ENCODE peak calls at places on chromosomes 13 and 19, in eight cellular contexts. D, S, R, Q, T, J, A and N are unnamed samples.
A peak's percentile ranks its signal among the peaks of the same experiment; 100 is the strongest.

GRCh38 chr13:114065141-114065925 is 67.1 kb downstream of the RASA3 start:
- DNase-seq in D (peak; percentile 92), S (peak; percentile 63), R (peak; percentile 83), Q (peak; percentile 98), T (peak; percentile 93), J (peak; percentile 95), A (peak; percentile 82), N (no peak)

GRCh38 chr13:24128962-24129361 is 31.6 kb upstream of the SPATA13 start:
- DNase-seq in D (no peak), S (no peak), R (no peak), Q (no peak), T (no peak), J (no peak), A (no peak), N (no peak)

GRCh38 chr13:40508112-40508511 is 158.3 kb downstream of the FOXO1 start:
- DNase-seq in D (peak; percentile 63), S (no peak), R (no peak), Q (no peak), T (no peak), J (no peak), A (no peak), N (no peak)

GRCh38 chr19:18304496-18305312 is 18.2 kb downstream of the LSM4 start:
- DNase-seq in D (peak; percentile 46), S (peak; percentile 76), R (peak; percentile 78), Q (peak; percentile 83), T (peak; percentile 94), J (peak; percentile 34), A (peak; percentile 89), N (no peak)

GRCh38 chr13:24043590-24044350 is 116.8 kb upstream of the SPATA13 start:
- DNase-seq in D (no peak), S (no peak), R (no peak), Q (no peak), T (no peak), J (no peak), A (no peak), N (no peak)

GRCh38 chr19:38910488-38910887 is 1.5 kb downstream of the CCER2 start:
- DNase-seq in D (no peak), S (no peak), R (no peak), Q (no peak), T (no peak), J (no peak), A (no peak), N (no peak)

GRCh38 chr13:101382086-101382485 is 34.2 kb downstream of the NALCN start:
- DNase-seq in D (no peak), S (no peak), R (no peak), Q (no peak), T (no peak), J (no peak), A (no peak), N (no peak)

GRCh38 chr19:47107201-47107952 is 6.2 kb downstream of the ZC3H4 start:
- DNase-seq in D (peak; percentile 53), S (no peak), R (no peak), Q (peak; percentile 45), T (no peak), J (peak; percentile 78), A (no peak), N (no peak)

GRCh38 chr19:50567052-50567841 is 988 bp downstream of the LRRC4B start:
- DNase-seq in D (no peak), S (peak; percentile 83), R (no peak), Q (no peak), T (no peak), J (no peak), A (no peak), N (no peak)

GRCh38 chr19:31491246-31491645 is 142.0 kb upstream of the TSHZ3 start:
- DNase-seq in D (no peak), S (no peak), R (no peak), Q (no peak), T (no peak), J (no peak), A (no peak), N (peak; percentile 2)

GRCh38 chr13:84645196-84646071 is 763.2 kb upstream of the SLITRK1 start:
- DNase-seq in D (peak; percentile 59), S (no peak), R (no peak), Q (peak; percentile 71), T (no peak), J (no peak), A (no peak), N (no peak)

GRCh38 chr19:56092685-56093631 is 28.1 kb downstream of the ZNF787 start:
- DNase-seq in D (no peak), S (no peak), R (no peak), Q (no peak), T (peak; percentile 22), J (no peak), A (no peak), N (no peak)

GRCh38 chr13:98889419-98890079 is 88.3 kb downstream of the DOCK9 start:
- DNase-seq in D (peak; percentile 61), S (no peak), R (no peak), Q (no peak), T (no peak), J (peak; percentile 62), A (no peak), N (no peak)

GRCh38 chr13:105213512-105213911 is 1322.0 kb downstream of the EFNB2 start:
- DNase-seq in D (peak; percentile 69), S (peak; percentile 13), R (no peak), Q (no peak), T (no peak), J (no peak), A (no peak), N (no peak)

GRCh38 chr13:20232556-20233277 is 598 bp upstream of the GJB6 start:
- DNase-seq in D (no peak), S (no peak), R (no peak), Q (no peak), T (no peak), J (no peak), A (no peak), N (no peak)

GRCh38 chr13:20227288-20227687 is 4.8 kb downstream of the GJB6 start:
- DNase-seq in D (no peak), S (no peak), R (no peak), Q (no peak), T (no peak), J (no peak), A (no peak), N (no peak)

GRCh38 chr13:20227730-20228129 is 4.4 kb downstream of the GJB6 start:
- DNase-seq in D (no peak), S (no peak), R (no peak), Q (no peak), T (no peak), J (no peak), A (no peak), N (no peak)

GRCh38 chr13:20230913-20231838 is 943 bp downstream of the GJB6 start:
- DNase-seq in D (no peak), S (peak; percentile 17), R (no peak), Q (no peak), T (no peak), J (no peak), A (no peak), N (no peak)

DNA sequence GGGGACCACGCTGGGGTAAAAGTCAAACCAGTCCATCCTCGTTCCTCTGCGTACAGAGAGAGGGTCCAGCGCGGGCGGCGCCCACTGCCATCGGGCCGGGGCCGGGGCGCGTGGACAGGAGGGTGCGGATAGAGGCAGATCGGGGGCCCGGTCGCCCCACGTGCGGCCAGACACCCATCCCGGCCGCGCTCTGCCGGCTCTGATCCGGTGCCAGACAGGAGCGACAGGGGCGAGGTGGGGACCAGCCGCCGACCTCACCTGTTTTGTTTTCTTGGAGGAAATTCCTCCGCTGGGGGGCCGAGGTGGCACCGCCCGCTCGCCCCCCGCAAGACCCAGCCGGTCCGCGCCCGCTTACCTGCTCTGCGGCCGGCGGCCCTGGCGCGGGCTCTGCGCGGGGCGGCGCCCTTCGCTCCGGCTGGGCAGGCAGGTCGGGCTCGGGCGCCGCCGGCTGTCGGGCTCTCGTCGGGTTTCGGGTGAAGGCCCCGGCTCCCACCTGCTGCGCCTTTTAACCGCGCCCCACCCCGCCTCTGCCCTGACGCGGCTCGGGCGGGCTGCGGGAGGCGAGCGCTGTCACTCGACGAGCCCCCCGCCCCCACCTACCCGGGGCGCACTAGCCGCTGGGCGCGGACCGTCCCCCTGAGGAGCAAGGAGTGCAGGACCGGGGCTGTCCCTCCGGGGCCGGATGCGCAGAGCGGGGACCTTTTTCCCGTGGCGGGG is at the start of gene GJB6:
- DNase-seq in D (peak; percentile 13), S (peak; percentile 82), R (no peak), Q (no peak), T (no peak), J (no peak), A (no peak), N (no peak)
- TF ChIP-seq CTCF in D (peak; percentile 27), S (peak; percentile 8), R (no peak), Q (no peak), T (no peak), J (no peak), A (no peak), N (no peak)

DNA sequence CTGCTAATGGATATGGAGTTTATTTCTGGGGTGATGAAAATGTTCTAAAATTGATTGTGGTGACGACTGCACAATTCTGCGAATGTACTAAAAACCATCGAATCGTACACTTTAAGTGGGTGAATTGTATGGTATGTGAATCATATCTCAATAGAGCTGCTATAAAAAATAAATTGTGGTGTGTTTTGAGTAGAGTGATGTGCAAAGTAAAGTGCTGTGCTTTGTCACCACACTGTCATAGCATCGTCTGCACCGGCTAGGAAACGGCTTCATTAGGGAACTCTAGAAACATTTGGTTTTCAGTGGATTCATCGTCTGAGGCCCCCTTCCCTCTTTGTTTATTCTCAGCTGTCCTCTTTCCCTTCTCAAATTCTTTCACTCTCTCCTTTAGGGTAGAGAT is 239.7 kb downstream of the DCLK1 start:
- DNase-seq in D (no peak), S (no peak), R (peak; percentile 11), Q (peak; percentile 7), T (no peak), J (no peak), A (no peak), N (no peak)
- TF ChIP-seq CTCF in D (no peak), S (no peak), R (no peak), Q (no peak), T (no peak), J (no peak), A (no peak), N (no peak)

DNA sequence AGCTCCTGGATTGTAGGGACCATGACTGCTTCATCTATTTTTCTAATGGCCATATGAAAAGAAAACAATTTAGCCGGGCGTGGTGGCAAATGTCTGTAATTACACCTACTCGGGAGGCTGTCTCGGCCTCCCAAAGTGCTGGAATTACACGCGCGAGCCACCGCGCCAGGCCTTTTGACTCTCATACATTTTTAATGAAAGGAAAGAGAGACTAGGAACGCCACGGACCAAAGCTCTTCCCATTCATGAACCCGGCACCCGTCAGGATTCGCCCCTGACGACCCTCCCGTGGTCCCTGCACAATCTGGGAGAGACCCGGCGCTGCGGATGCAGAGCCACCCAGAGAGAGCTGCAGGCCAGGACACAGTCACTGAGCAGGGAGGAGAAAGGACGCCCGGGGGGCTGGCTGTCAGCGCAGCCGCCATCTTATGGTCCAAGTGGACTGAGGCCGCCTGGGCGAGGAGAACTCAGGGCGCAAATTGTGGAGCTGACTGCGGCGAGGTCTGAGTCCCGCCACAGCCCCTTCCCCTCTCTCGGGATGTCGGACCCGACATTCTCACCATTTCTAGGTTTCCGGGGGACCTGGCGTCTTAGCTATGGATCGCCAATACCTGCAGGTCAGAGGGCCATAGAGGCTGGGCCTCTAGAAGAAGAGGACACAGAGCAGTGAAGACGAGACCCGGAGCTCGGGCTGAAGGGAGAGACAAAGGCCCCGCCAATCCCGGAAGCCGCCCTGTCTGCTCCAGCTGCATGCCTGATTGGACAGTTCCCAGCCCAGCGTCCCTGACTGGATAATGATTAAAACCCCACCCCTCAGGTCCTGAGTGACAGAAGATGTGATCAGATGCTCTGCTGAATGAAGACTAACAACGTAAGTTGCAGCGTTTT is at the start of gene ZNF681:
- DNase-seq in D (peak; percentile 79), S (peak; percentile 93), R (peak; percentile 91), Q (peak; percentile 83), T (peak; percentile 90), J (peak; percentile 90), A (peak; percentile 84), N (peak; percentile 84)
- TF ChIP-seq CTCF in D (no peak), S (no peak), R (no peak), Q (no peak), T (no peak), J (no peak), A (no peak), N (peak; percentile 67)

GRCh38 chr19:45767881-45768643 is 990 bp downstream of the SIX5 start:
- DNase-seq in D (peak; percentile 40), S (peak; percentile 83), R (peak; percentile 66), Q (peak; percentile 65), T (peak; percentile 88), J (peak; percentile 37), A (peak; percentile 72), N (peak; percentile 84)
- TF ChIP-seq CTCF in D (no peak), S (no peak), R (no peak), Q (no peak), T (no peak), J (no peak), A (no peak), N (no peak)